ENCODE peak calls at places on chromosomes 16 and 17, in six cellular contexts. One of them, this sample, is unnamed.

GRCh38 chr17:50583636-50584035 is 23.1 kb downstream of the CACNA1G start:
- DNase-seq in upper lobe of left lung: no peak
- DNase-seq in body of pancreas: no peak
- DNase-seq in H54: no peak
- DNase-seq in ovary: no peak
- DNase-seq in heart left ventricle: peak
- DNase-seq in this sample: no peak

GRCh38 chr16:88102597-88102996 is 151.4 kb downstream of the BANP start:
- DNase-seq in upper lobe of left lung: peak
- DNase-seq in body of pancreas: no peak
- DNase-seq in H54: no peak
- DNase-seq in ovary: peak
- DNase-seq in heart left ventricle: no peak
- DNase-seq in this sample: no peak

GRCh38 chr16:85554791-85555548 is 58.2 kb upstream of the GSE1 start:
- DNase-seq in upper lobe of left lung: peak
- DNase-seq in body of pancreas: peak
- DNase-seq in H54: peak
- DNase-seq in ovary: peak
- DNase-seq in heart left ventricle: peak
- DNase-seq in this sample: peak

GRCh38 chr17:63622571-63623390 is 564 bp downstream of the MAP3K3 start:
- DNase-seq in upper lobe of left lung: peak
- DNase-seq in body of pancreas: peak
- DNase-seq in H54: peak
- DNase-seq in ovary: peak
- DNase-seq in heart left ventricle: peak
- DNase-seq in this sample: peak

GRCh38 chr16:78183886-78184553 is 84.6 kb downstream of the WWOX start:
- DNase-seq in upper lobe of left lung: no peak
- DNase-seq in body of pancreas: no peak
- DNase-seq in H54: no peak
- DNase-seq in ovary: no peak
- DNase-seq in heart left ventricle: no peak
- DNase-seq in this sample: no peak

GRCh38 chr16:49556252-49557069 is 182.9 kb downstream of the C16orf78 start:
- DNase-seq in upper lobe of left lung: no peak
- DNase-seq in body of pancreas: no peak
- DNase-seq in H54: peak
- DNase-seq in ovary: no peak
- DNase-seq in heart left ventricle: no peak
- DNase-seq in this sample: peak

GRCh38 chr16:57998484-57998883 is 2.0 kb downstream of the ZNF319 start:
- DNase-seq in upper lobe of left lung: peak
- DNase-seq in body of pancreas: no peak
- DNase-seq in H54: peak
- DNase-seq in ovary: no peak
- DNase-seq in heart left ventricle: no peak
- DNase-seq in this sample: no peak

GRCh38 chr17:31787857-31788570 is 71.0 kb downstream of the COPRS start:
- DNase-seq in upper lobe of left lung: no peak
- DNase-seq in body of pancreas: no peak
- DNase-seq in H54: peak
- DNase-seq in ovary: no peak
- DNase-seq in heart left ventricle: no peak
- DNase-seq in this sample: no peak

GRCh38 chr16:56998861-56999260 is 9.5 kb downstream of the NLRC5 start:
- DNase-seq in upper lobe of left lung: no peak
- DNase-seq in body of pancreas: no peak
- DNase-seq in H54: no peak
- DNase-seq in ovary: no peak
- DNase-seq in heart left ventricle: no peak
- DNase-seq in this sample: no peak

GRCh38 chr17:62674363-62674739 is 46.9 kb downstream of the MRC2 start:
- DNase-seq in upper lobe of left lung: no peak
- DNase-seq in body of pancreas: no peak
- DNase-seq in H54: no peak
- DNase-seq in ovary: no peak
- DNase-seq in heart left ventricle: no peak
- DNase-seq in this sample: no peak

GRCh38 chr17:76246080-76247066 is 6.1 kb upstream of the RNF157 start:
- DNase-seq in upper lobe of left lung: no peak
- DNase-seq in body of pancreas: peak
- DNase-seq in H54: no peak
- DNase-seq in ovary: no peak
- DNase-seq in heart left ventricle: no peak
- DNase-seq in this sample: no peak

GRCh38 chr16:22023505-22023904 is 15.6 kb downstream of the MOSMO start:
- DNase-seq in upper lobe of left lung: no peak
- DNase-seq in body of pancreas: no peak
- DNase-seq in H54: no peak
- DNase-seq in ovary: no peak
- DNase-seq in heart left ventricle: no peak
- DNase-seq in this sample: peak

GRCh38 chr16:69904495-69905170 is 46.5 kb upstream of the CLEC18A start:
- DNase-seq in upper lobe of left lung: no peak
- DNase-seq in body of pancreas: no peak
- DNase-seq in H54: no peak
- DNase-seq in ovary: no peak
- DNase-seq in heart left ventricle: no peak
- DNase-seq in this sample: peak

GRCh38 chr17:67068999-67069398 is 24.6 kb downstream of the CACNG1 start:
- DNase-seq in upper lobe of left lung: no peak
- DNase-seq in body of pancreas: no peak
- DNase-seq in H54: no peak
- DNase-seq in ovary: no peak
- DNase-seq in heart left ventricle: no peak
- DNase-seq in this sample: no peak

DNA sequence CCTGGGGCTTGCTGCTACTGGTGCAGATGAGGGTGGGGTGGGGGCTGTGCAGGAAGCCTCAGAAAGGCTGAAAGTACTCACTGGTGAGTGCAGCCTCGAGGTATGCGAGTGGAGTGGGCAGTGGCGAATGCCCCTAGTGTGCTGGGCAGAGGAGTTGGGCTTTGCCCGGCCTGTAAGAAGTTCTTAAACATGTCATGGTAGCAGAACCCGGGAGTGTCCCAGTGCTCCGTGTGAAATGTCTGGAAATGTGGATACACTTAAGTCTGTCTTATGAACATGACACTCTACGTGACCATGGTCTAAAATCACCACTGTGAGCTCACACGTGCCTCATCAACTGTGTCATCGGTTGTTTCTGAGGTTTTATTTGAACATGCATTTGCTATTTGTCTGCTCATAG is 1.7 kb downstream of the SMTNL2 start:
- DNase-seq in upper lobe of left lung: no peak
- DNase-seq in body of pancreas: no peak
- DNase-seq in H54: no peak
- DNase-seq in ovary: no peak
- DNase-seq in heart left ventricle: no peak
- DNase-seq in this sample: no peak
- TF ChIP-seq POLR2A in upper lobe of left lung: no peak
- TF ChIP-seq POLR2A in body of pancreas: no peak
- TF ChIP-seq POLR2A in H54: no peak
- TF ChIP-seq POLR2A in ovary: no peak
- TF ChIP-seq POLR2A in heart left ventricle: no peak
- TF ChIP-seq POLR2A in this sample: no peak

GRCh38 chr17:81885869-81886548 is 5.4 kb downstream of the ALYREF start:
- DNase-seq in upper lobe of left lung: peak
- DNase-seq in body of pancreas: no peak
- DNase-seq in H54: peak
- DNase-seq in ovary: no peak
- DNase-seq in heart left ventricle: no peak
- DNase-seq in this sample: peak
- TF ChIP-seq POLR2A in upper lobe of left lung: no peak
- TF ChIP-seq POLR2A in body of pancreas: no peak
- TF ChIP-seq POLR2A in H54: peak
- TF ChIP-seq POLR2A in ovary: no peak
- TF ChIP-seq POLR2A in heart left ventricle: no peak
- TF ChIP-seq POLR2A in this sample: peak

DNA sequence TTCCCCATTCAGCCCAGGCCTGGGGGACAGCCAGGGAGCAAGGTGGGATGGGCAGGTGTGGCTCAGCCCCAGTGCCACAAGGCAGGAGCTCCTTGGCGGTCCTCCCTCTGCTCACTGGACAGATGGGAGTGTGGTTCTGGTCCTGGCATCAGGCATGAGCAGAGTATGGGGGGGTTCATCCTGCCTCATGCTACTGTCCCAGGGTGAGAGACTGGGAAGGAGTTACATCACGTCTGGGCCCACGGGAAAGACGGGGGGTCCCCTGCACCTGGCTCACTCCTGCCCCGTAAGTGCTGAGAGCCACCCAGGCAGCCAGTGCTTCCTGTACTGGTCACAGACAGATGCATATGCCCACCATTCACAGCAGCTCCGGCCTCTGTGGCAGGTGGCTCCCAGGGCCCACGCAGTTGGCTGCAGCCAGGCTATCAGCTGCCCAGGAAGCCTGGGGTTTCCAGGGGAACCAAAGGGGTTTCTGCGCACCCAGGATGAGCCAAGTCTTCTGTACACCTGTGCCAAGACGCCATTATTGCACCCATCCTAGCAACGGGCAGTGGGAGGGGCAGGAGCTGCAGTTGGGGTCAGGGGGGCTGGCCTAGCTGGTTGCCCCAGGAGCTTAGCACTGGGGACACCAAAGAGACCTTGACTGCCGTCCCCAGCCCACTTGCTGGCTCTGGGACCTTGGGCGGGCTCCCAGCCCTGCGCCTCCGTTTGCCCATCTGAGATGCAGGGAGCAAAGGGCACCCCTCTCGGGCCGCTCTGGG is 1.9 kb downstream of the BAIAP3 start:
- DNase-seq in upper lobe of left lung: peak
- DNase-seq in body of pancreas: peak
- DNase-seq in H54: no peak
- DNase-seq in ovary: no peak
- DNase-seq in heart left ventricle: no peak
- DNase-seq in this sample: no peak
- TF ChIP-seq POLR2A in upper lobe of left lung: no peak
- TF ChIP-seq POLR2A in body of pancreas: no peak
- TF ChIP-seq POLR2A in H54: no peak
- TF ChIP-seq POLR2A in ovary: no peak
- TF ChIP-seq POLR2A in heart left ventricle: no peak
- TF ChIP-seq POLR2A in this sample: no peak

GRCh38 chr17:17546399-17547185 is 44.9 kb downstream of the PEMT start:
- DNase-seq in upper lobe of left lung: peak
- DNase-seq in body of pancreas: no peak
- DNase-seq in H54: no peak
- DNase-seq in ovary: no peak
- DNase-seq in heart left ventricle: no peak
- DNase-seq in this sample: no peak

GRCh38 chr17:17547210-17547764 is 44.2 kb downstream of the PEMT start:
- DNase-seq in upper lobe of left lung: peak
- DNase-seq in body of pancreas: no peak
- DNase-seq in H54: no peak
- DNase-seq in ovary: no peak
- DNase-seq in heart left ventricle: peak
- DNase-seq in this sample: no peak

GRCh38 chr17:17545984-17546383 is 45.5 kb downstream of the PEMT start:
- DNase-seq in upper lobe of left lung: peak
- DNase-seq in body of pancreas: no peak
- DNase-seq in H54: no peak
- DNase-seq in ovary: no peak
- DNase-seq in heart left ventricle: no peak
- DNase-seq in this sample: no peak

GRCh38 chr17:17549732-17550366 is 41.7 kb downstream of the PEMT start:
- DNase-seq in upper lobe of left lung: peak
- DNase-seq in body of pancreas: no peak
- DNase-seq in H54: no peak
- DNase-seq in ovary: no peak
- DNase-seq in heart left ventricle: no peak
- DNase-seq in this sample: no peak

DNA sequence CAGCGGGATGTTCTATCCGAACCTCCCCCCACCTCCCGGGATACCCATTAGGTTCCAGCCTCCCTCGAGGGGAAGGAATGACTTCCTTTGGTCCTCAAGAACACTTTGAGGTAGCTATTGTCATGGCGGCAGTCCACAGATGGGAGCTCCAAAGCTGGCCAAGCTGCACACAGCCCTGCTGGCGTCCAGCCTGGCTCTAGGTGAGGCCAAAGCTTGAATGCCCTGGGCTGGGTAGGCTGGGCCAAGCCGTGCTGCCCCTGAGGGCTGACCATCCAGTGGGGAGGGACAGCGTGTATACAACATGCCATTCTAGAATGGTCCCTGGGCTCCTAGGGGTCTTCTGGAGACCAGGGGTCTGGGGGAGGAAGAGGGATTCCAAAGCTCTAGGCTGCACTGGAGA is 43.5 kb downstream of the PEMT start:
- DNase-seq in upper lobe of left lung: peak
- DNase-seq in body of pancreas: no peak
- DNase-seq in H54: no peak
- DNase-seq in ovary: no peak
- DNase-seq in heart left ventricle: no peak
- DNase-seq in this sample: no peak
- TF ChIP-seq POLR2A in upper lobe of left lung: no peak
- TF ChIP-seq POLR2A in body of pancreas: no peak
- TF ChIP-seq POLR2A in H54: no peak
- TF ChIP-seq POLR2A in ovary: no peak
- TF ChIP-seq POLR2A in heart left ventricle: no peak
- TF ChIP-seq POLR2A in this sample: no peak

GRCh38 chr17:44362964-44363612 is 565 bp downstream of the FAM171A2 start:
- DNase-seq in upper lobe of left lung: peak
- DNase-seq in body of pancreas: no peak
- DNase-seq in H54: peak
- DNase-seq in ovary: no peak
- DNase-seq in heart left ventricle: no peak
- DNase-seq in this sample: peak

GRCh38 chr17:44362479-44362963 is 1.1 kb downstream of the FAM171A2 start:
- DNase-seq in upper lobe of left lung: no peak
- DNase-seq in body of pancreas: no peak
- DNase-seq in H54: no peak
- DNase-seq in ovary: no peak
- DNase-seq in heart left ventricle: no peak
- DNase-seq in this sample: no peak

GRCh38 chr17:44362056-44362355 is 1.6 kb downstream of the FAM171A2 start:
- DNase-seq in upper lobe of left lung: no peak
- DNase-seq in body of pancreas: no peak
- DNase-seq in H54: no peak
- DNase-seq in ovary: peak
- DNase-seq in heart left ventricle: no peak
- DNase-seq in this sample: no peak

GRCh38 chr17:44361292-44362055 is 2.2 kb downstream of the FAM171A2 start:
- DNase-seq in upper lobe of left lung: no peak
- DNase-seq in body of pancreas: no peak
- DNase-seq in H54: no peak
- DNase-seq in ovary: peak
- DNase-seq in heart left ventricle: no peak
- DNase-seq in this sample: no peak

DNA sequence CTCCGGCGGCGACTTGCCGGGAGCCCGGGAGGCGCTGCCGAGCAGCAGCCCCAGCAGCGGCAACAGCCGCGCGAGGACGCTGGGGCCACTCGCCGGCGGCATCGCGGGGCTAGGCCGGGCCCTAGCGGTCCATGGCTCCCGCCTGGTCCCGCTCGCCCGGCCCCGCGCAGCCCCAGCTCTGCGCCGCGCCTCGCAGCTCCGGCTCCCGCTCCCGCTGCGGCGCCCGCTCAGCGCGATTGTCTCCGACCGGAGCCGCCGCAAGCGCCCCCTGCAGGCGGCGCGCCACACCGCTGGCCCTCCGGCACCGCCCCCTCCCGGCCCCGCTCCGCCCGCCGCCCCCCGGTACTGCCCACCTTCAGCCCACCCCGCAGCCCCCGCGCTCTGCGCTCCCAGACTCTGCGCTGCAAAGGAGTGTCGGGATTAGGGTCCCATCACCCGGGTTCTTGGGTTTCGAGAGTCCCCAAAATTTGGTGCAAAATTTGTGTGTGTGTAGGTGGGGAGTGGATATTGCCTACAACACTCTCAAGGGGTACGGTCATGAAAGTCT is at the start of gene FAM171A2:
- DNase-seq in upper lobe of left lung: peak
- DNase-seq in body of pancreas: peak
- DNase-seq in H54: peak
- DNase-seq in ovary: peak
- DNase-seq in heart left ventricle: peak
- DNase-seq in this sample: peak
- TF ChIP-seq POLR2A in upper lobe of left lung: no peak
- TF ChIP-seq POLR2A in body of pancreas: no peak
- TF ChIP-seq POLR2A in H54: peak
- TF ChIP-seq POLR2A in ovary: peak
- TF ChIP-seq POLR2A in heart left ventricle: no peak
- TF ChIP-seq POLR2A in this sample: no peak